ENCODE peak calls at places on chromosome 19, in six cellular contexts. F is fibroblast of pulmonary artery, W is lower leg skin, G is NCI-H510A, P is cardiac fibroblast, O is NCI-H748 treated with DMSO at 0.1 percent for 48 hours. M is an unnamed sample.

GRCh38 chr19:39916236-39916635 is 18.2 kb downstream of the FCGBP start:
- DNase-seq in P (no peak), F (no peak), G (no peak), O (no peak), W (no peak), M (no peak)

GRCh38 chr19:45705115-45705514 is 12.6 kb downstream of the QPCTL start:
- DNase-seq in G (no peak), O (no peak), W (no peak), P (no peak), F (no peak), M (no peak)

GRCh38 chr19:2952953-2953481 is 8.2 kb upstream of the ZNF77 start:
- DNase-seq in G (peak), W (no peak), P (no peak), F (no peak), O (no peak), M (no peak)

GRCh38 chr19:10007811-10008211 is 2.5 kb downstream of the COL5A3 start:
- DNase-seq in P (peak), O (no peak), F (peak), G (no peak), W (no peak), M (peak)

GRCh38 chr19:2047076-2047448 is 4.0 kb downstream of the MKNK2 start:
- DNase-seq in P (no peak), G (no peak), F (no peak), W (no peak), O (no peak), M (no peak)

GRCh38 chr19:1512671-1513491 is at the start of gene ADAMTSL5:
- DNase-seq in P (peak), G (no peak), F (peak), W (no peak), O (no peak), M (peak)

GRCh38 chr19:3366104-3366760 is at the start of gene NFIC:
- DNase-seq in W (peak), F (peak), P (peak), O (no peak), G (peak), M (peak)

GRCh38 chr19:4172861-4173473 is 9.4 kb downstream of the SIRT6 start:
- DNase-seq in G (no peak), P (peak), O (no peak), F (peak), W (no peak), M (peak)

GRCh38 chr19:29809795-29810503 is 1.8 kb upstream of the CCNE1 start:
- DNase-seq in O (no peak), F (no peak), G (no peak), P (no peak), W (no peak), M (no peak)

GRCh38 chr19:2554856-2555255 is 78.9 kb downstream of the GADD45B start:
- DNase-seq in G (no peak), F (peak), W (no peak), P (peak), O (no peak), M (peak)

GRCh38 chr19:40714519-40715299 is 2.0 kb downstream of the COQ8B start:
- DNase-seq in W (peak), G (peak), P (peak), O (peak), F (peak), M (peak)

GRCh38 chr19:41299046-41299754 is 10.8 kb upstream of the CCDC97 start:
- DNase-seq in G (no peak), P (no peak), W (peak), F (no peak), O (no peak), M (no peak)

GRCh38 chr19:5515737-5516136 is 52.0 kb downstream of the TINCR start:
- DNase-seq in F (no peak), G (no peak), W (no peak), P (no peak), O (no peak), M (no peak)

GRCh38 chr19:55146648-55147218 is 2.3 kb downstream of the TNNT1 start:
- DNase-seq in G (peak), P (no peak), W (no peak), O (peak), F (no peak), M (no peak)

GRCh38 chr19:9906475-9907087 is 29.7 kb downstream of the OLFM2 start:
- DNase-seq in W (no peak), F (no peak), G (no peak), O (no peak), P (no peak), M (no peak)

GRCh38 chr19:36049080-36049698 is 4.9 kb downstream of the THAP8 start:
- DNase-seq in F (no peak), P (no peak), G (peak), O (no peak), W (no peak), M (no peak)

GRCh38 chr19:34926685-34927375 is at the start of gene ZNF30:
- DNase-seq in W (peak), O (peak), G (no peak), P (peak), F (peak), M (peak)

GRCh38 chr19:8155318-8155717 is 5.9 kb upstream of the FBN3 start:
- DNase-seq in P (no peak), W (no peak), O (no peak), G (no peak), F (no peak), M (no peak)

GRCh38 chr19:16327911-16328823 is 3.5 kb downstream of the KLF2 start:
- DNase-seq in G (no peak), O (no peak), W (peak), F (peak), P (peak), M (peak)

GRCh38 chr19:5943623-5944022 is 29.6 kb downstream of the CAPS start:
- DNase-seq in P (peak), W (no peak), G (no peak), O (no peak), F (peak), M (peak)

GRCh38 chr19:3539743-3540118 is 757 bp downstream of the TEKTIP1 start:
- DNase-seq in P (no peak), G (no peak), O (no peak), F (no peak), W (no peak), M (no peak)

GRCh38 chr19:18940791-18941627 is at the start of gene HOMER3:
- DNase-seq in F (peak), P (peak), O (peak), G (peak), W (peak), M (peak)

GRCh38 chr19:47445937-47446402 is 25.7 kb downstream of the SLC8A2 start:
- DNase-seq in P (no peak), F (peak), G (peak), W (no peak), O (peak), M (no peak)